ENCODE peak calls at places on chromosomes 5 and 9, in seven cellular contexts. E, P, X, F, O, H and B are unnamed samples.

GRCh38 chr5:1185038-1185651 is 16.2 kb upstream of the SLC6A19 start:
- DNase-seq in E (no peak), P (peak; percentile 3), X (no peak), F (no peak), O (no peak), H (no peak), B (no peak)

GRCh38 chr5:9239071-9239470 is 306.8 kb downstream of the SEMA5A start:
- DNase-seq in E (peak; percentile 36), P (no peak), X (no peak), F (no peak), O (peak; percentile 55), H (peak; percentile 26), B (peak; percentile 71)

GRCh38 chr5:32339198-32339597 is 26.5 kb upstream of the MTMR12 start:
- DNase-seq in E (no peak), P (no peak), X (no peak), F (no peak), O (peak; percentile 35), H (peak; percentile 22), B (no peak)

GRCh38 chr9:85723220-85723619 is 18.5 kb downstream of the AGTPBP1 start:
- DNase-seq in E (no peak), P (no peak), X (peak; percentile 32), F (peak; percentile 49), O (peak; percentile 55), H (no peak), B (peak; percentile 42)

GRCh38 chr9:115039686-115040085 is 78.3 kb downstream of the TNC start:
- DNase-seq in E (no peak), P (no peak), X (no peak), F (no peak), O (no peak), H (no peak), B (no peak)

GRCh38 chr5:171681667-171682066 is 104.0 kb upstream of the SMIM23 start:
- DNase-seq in E (no peak), P (no peak), X (no peak), F (no peak), O (peak; percentile 9), H (peak; percentile 17), B (peak; percentile 17)

GRCh38 chr5:174680901-174681565 is 43.3 kb upstream of the MSX2 start:
- DNase-seq in E (no peak), P (no peak), X (no peak), F (no peak), O (no peak), H (no peak), B (no peak)

GRCh38 chr5:38576971-38577684 is 20.7 kb upstream of the LIFR start:
- DNase-seq in E (no peak), P (no peak), X (no peak), F (no peak), O (no peak), H (no peak), B (no peak)

GRCh38 chr5:150319484-150319790 is 16.7 kb upstream of the ARSI start:
- DNase-seq in E (no peak), P (no peak), X (no peak), F (no peak), O (no peak), H (no peak), B (no peak)

GRCh38 chr5:134125195-134126015 is 10.9 kb downstream of the TCF7 start:
- DNase-seq in E (peak; percentile 80), P (peak; percentile 28), X (no peak), F (peak; percentile 26), O (peak; percentile 69), H (peak; percentile 86), B (peak; percentile 39)

GRCh38 chr9:89309166-89309565 is 1.8 kb upstream of the CKS2 start:
- DNase-seq in E (no peak), P (no peak), X (no peak), F (no peak), O (peak; percentile 16), H (no peak), B (no peak)

GRCh38 chr5:142803428-142804111 is 33.4 kb downstream of the ARHGAP26 start:
- DNase-seq in E (no peak), P (peak; percentile 48), X (no peak), F (no peak), O (peak; percentile 76), H (peak; percentile 46), B (peak; percentile 42)

GRCh38 chr5:84642795-84643194 is 258.1 kb upstream of the EDIL3 start:
- DNase-seq in E (no peak), P (no peak), X (no peak), F (no peak), O (peak; percentile 19), H (no peak), B (peak; percentile 58)

GRCh38 chr5:146130440-146131045 is 25.2 kb upstream of the PLAC8L1 start:
- DNase-seq in E (peak; percentile 47), P (no peak), X (no peak), F (peak; percentile 59), O (peak; percentile 70), H (peak; percentile 21), B (peak; percentile 31)

GRCh38 chr9:89759563-89759962 is 154.8 kb downstream of the GADD45G start:
- DNase-seq in E (no peak), P (no peak), X (no peak), F (no peak), O (no peak), H (no peak), B (no peak)

GRCh38 chr9:12732971-12733370 is 39.8 kb downstream of the TYRP1 start:
- DNase-seq in E (no peak), P (no peak), X (no peak), F (no peak), O (no peak), H (no peak), B (no peak)

GRCh38 chr9:135916998-135917397 is 9.7 kb upstream of the CAMSAP1 start:
- DNase-seq in E (no peak), P (no peak), X (no peak), F (no peak), O (no peak), H (no peak), B (no peak)

GRCh38 chr5:36369092-36369737 is 67.5 kb upstream of the RANBP3L start:
- DNase-seq in E (peak; percentile 51), P (no peak), X (no peak), F (no peak), O (peak; percentile 42), H (no peak), B (peak; percentile 80)

GRCh38 chr9:94082956-94083355 is 1.3 kb upstream of the PTPDC1 start:
- DNase-seq in E (peak; percentile 2), P (no peak), X (no peak), F (peak; percentile 14), O (peak; percentile 60), H (no peak), B (no peak)

GRCh38 chr9:108889649-108890067 is 27.6 kb downstream of the ACTL7A start:
- DNase-seq in E (peak; percentile 33), P (no peak), X (no peak), F (no peak), O (peak; percentile 78), H (peak; percentile 28), B (no peak)

GRCh38 chr9:124012368-124013262 is 1.0 kb downstream of the LHX2 start:
- DNase-seq in E (no peak), P (no peak), X (no peak), F (no peak), O (no peak), H (no peak), B (no peak)

GRCh38 chr9:115395511-115396021 is 277.6 kb upstream of the TNC start:
- DNase-seq in E (peak; percentile 86), P (no peak), X (no peak), F (no peak), O (peak; percentile 38), H (peak; percentile 17), B (peak; percentile 29)

GRCh38 chr9:99231708-99232107 is 9.6 kb downstream of the SEC61B start:
- DNase-seq in E (peak; percentile 6), P (no peak), X (peak; percentile 40), F (no peak), O (peak; percentile 51), H (peak; percentile 11), B (peak; percentile 22)

GRCh38 chr9:69324549-69325401 is at the start of gene ENTREP1:
- DNase-seq in E (peak; percentile 45), P (peak; percentile 75), X (no peak), F (peak; percentile 58), O (peak; percentile 10), H (peak; percentile 87), B (peak; percentile 81)

GRCh38 chr5:36398137-36398536 is 96.4 kb upstream of the RANBP3L start:
- DNase-seq in E (peak; percentile 53), P (no peak), X (no peak), F (peak; percentile 24), O (peak; percentile 79), H (peak; percentile 39), B (peak; percentile 46)

GRCh38 chr9:119091074-119091473 is 278.2 kb downstream of the BRINP1 start:
- DNase-seq in E (no peak), P (peak; percentile 30), X (no peak), F (no peak), O (no peak), H (peak; percentile 19), B (peak; percentile 1)

GRCh38 chr5:152329191-152329590 is 75.9 kb downstream of the NMUR2 start:
- DNase-seq in E (no peak), P (no peak), X (no peak), F (no peak), O (no peak), H (no peak), B (peak; percentile 7)

GRCh38 chr9:859251-859650 is 17.8 kb downstream of the DMRT1 start:
- DNase-seq in E (no peak), P (no peak), X (no peak), F (no peak), O (no peak), H (no peak), B (no peak)

GRCh38 chr5:170312666-170313065 is 15.1 kb upstream of the LCP2 start:
- DNase-seq in E (peak; percentile 16), P (no peak), X (peak; percentile 65), F (no peak), O (peak; percentile 72), H (peak; percentile 85), B (peak; percentile 77)

GRCh38 chr5:109063223-109063622 is 315.5 kb downstream of the FER start:
- DNase-seq in E (no peak), P (no peak), X (no peak), F (no peak), O (peak; percentile 5), H (no peak), B (no peak)

GRCh38 chr5:83877911-83878706 is 157.5 kb upstream of the HAPLN1 start:
- DNase-seq in E (no peak), P (no peak), X (no peak), F (no peak), O (peak; percentile 77), H (no peak), B (no peak)